ENCODE peak calls at places on chromosomes 12 and 14, in ten cellular contexts. D is A549; N is cardiac muscle cell; F is AG10803; Q is stomach; G is Calu3; K is Caco-2; U is kidney epithelial cell; T is sigmoid colon; L is CD4-positive, alpha-beta T cell. S is an unnamed sample.

GRCh38 chr14:104296388-104297312 is 158.3 kb downstream of the KIF26A start:
- DNase-seq in D (no peak), N (no peak), F (no peak), Q (no peak), G (no peak), K (no peak), U (no peak), T (peak), L (no peak), S (no peak)

GRCh38 chr12:90908465-90908864 is 46.5 kb downstream of the CCER1 start:
- DNase-seq in D (peak), N (no peak), F (peak), Q (no peak), G (no peak), K (no peak), U (no peak), T (no peak), L (no peak), S (peak)

GRCh38 chr14:36716614-36717184 is 55.0 kb downstream of the PAX9 start:
- DNase-seq in D (no peak), N (no peak), F (no peak), Q (no peak), G (no peak), K (no peak), U (no peak), T (no peak), L (no peak), S (no peak)

GRCh38 chr12:29726321-29726692 is 57.4 kb downstream of the TMTC1 start:
- DNase-seq in D (no peak), N (no peak), F (no peak), Q (no peak), G (no peak), K (no peak), U (no peak), T (no peak), L (no peak), S (peak)

GRCh38 chr12:104792570-104792969 is 165.5 kb downstream of the SLC41A2 start:
- DNase-seq in D (peak), N (peak), F (peak), Q (no peak), G (no peak), K (no peak), U (peak), T (peak), L (no peak), S (peak)

GRCh38 chr14:55556929-55557623 is 22.9 kb upstream of the KTN1 start:
- DNase-seq in D (peak), N (peak), F (peak), Q (peak), G (peak), K (no peak), U (peak), T (peak), L (no peak), S (peak)

GRCh38 chr12:98744692-98745091 is 99.6 kb downstream of the APAF1 start:
- DNase-seq in D (no peak), N (no peak), F (no peak), Q (no peak), G (no peak), K (no peak), U (no peak), T (no peak), L (peak), S (no peak)

GRCh38 chr12:6967548-6968100 is 2.8 kb downstream of the PHB2 start:
- DNase-seq in D (no peak), N (no peak), F (no peak), Q (no peak), G (no peak), K (no peak), U (no peak), T (no peak), L (no peak), S (no peak)

GRCh38 chr14:70033561-70033960 is 154.3 kb downstream of the SMOC1 start:
- DNase-seq in D (no peak), N (no peak), F (no peak), Q (no peak), G (no peak), K (no peak), U (no peak), T (no peak), L (no peak), S (no peak)

GRCh38 chr12:76266797-76267196 is 81.4 kb downstream of the BBS10 start:
- DNase-seq in D (peak), N (no peak), F (peak), Q (no peak), G (no peak), K (no peak), U (peak), T (peak), L (no peak), S (peak)

GRCh38 chr12:1351926-1352325 is 242.5 kb downstream of the FBXL14 start:
- DNase-seq in D (no peak), N (no peak), F (peak), Q (no peak), G (no peak), K (no peak), U (no peak), T (no peak), L (no peak), S (no peak)

GRCh38 chr12:1580526-1580925 is 13.9 kb downstream of the FBXL14 start:
- DNase-seq in D (no peak), N (no peak), F (no peak), Q (no peak), G (no peak), K (no peak), U (no peak), T (no peak), L (no peak), S (no peak)

GRCh38 chr14:51786227-51786626 is 74.2 kb upstream of the GNG2 start:
- DNase-seq in D (no peak), N (no peak), F (no peak), Q (no peak), G (no peak), K (no peak), U (no peak), T (no peak), L (no peak), S (no peak)

GRCh38 chr14:103027451-103027850 is 29.9 kb downstream of the CDC42BPB start:
- DNase-seq in D (no peak), N (no peak), F (no peak), Q (no peak), G (no peak), K (no peak), U (no peak), T (no peak), L (no peak), S (no peak)

GRCh38 chr12:113359939-113360748 is 1.8 kb downstream of the PLBD2 start:
- DNase-seq in D (no peak), N (no peak), F (peak), Q (no peak), G (no peak), K (no peak), U (no peak), T (no peak), L (no peak), S (no peak)
- TF ChIP-seq CTCF in D (peak), N (peak), F (peak), Q (no peak), G (no peak), K (no peak), U (no peak), T (no peak), L (no peak), S (no peak)

GRCh38 chr14:74635831-74636230 is 23.8 kb upstream of the LTBP2 start:
- DNase-seq in D (no peak), N (no peak), F (no peak), Q (no peak), G (no peak), K (no peak), U (no peak), T (no peak), L (no peak), S (no peak)
- TF ChIP-seq CTCF in D (no peak), N (no peak), F (no peak), Q (no peak), G (no peak), K (no peak), U (no peak), T (no peak), L (no peak), S (no peak)

GRCh38 chr14:95173518-95173917 is 16.2 kb upstream of the DICER1 start:
- DNase-seq in D (no peak), N (no peak), F (no peak), Q (no peak), G (no peak), K (no peak), U (no peak), T (no peak), L (no peak), S (no peak)

DNA sequence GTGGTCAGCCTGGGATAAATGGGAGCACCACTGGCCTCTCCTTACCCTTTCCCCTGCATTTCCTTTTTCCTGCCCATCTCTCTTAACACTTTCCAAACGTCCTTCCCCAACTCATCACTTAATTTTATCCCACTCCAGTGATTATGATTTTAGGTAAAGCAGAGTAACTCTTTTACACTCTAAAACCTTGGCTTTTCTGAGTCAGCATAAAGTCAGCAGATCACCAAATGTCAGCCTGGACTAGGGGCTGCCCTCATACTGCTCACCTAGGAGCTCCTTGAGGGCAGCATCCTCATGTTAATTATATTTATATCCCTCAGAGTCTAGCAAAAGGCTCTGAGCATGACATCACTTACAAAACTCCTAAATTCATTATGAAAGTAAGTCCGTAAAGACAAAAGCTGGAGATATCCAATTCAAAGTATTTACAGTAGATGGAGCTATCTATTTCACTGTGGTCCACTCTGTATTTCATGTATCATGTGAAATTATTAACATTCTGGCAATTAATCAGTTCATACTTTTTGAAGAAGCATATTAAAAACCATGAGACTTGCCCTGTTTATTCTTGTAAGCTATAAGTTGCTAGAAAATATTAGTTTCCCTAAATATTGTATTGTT is 17.0 kb upstream of the DICER1 start:
- DNase-seq in D (no peak), N (no peak), F (peak), Q (no peak), G (no peak), K (no peak), U (no peak), T (no peak), L (no peak), S (no peak)
- TF ChIP-seq CTCF in D (peak), N (peak), F (peak), Q (no peak), G (no peak), K (no peak), U (no peak), T (no peak), L (no peak), S (peak)

DNA sequence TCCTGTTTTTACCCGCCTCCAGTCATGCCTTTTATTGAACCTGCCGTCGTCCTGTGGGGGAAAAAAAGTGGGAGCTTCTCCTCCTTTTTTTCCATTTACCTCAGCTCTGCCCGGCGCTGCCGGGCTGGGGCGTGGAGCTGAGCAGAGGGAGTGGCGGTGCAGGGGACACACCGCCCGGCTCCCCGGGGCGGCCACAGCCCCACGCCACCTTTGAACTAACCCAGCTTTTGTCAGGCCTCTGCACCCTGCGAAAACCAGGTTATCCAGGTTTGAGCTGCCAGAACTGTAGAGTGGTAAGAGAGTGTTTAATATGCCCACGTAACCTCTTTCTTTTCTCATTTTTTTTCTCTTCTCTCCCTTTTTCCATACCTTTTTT is 161.0 kb upstream of the FKBP4 start:
- DNase-seq in D (no peak), N (no peak), F (no peak), Q (no peak), G (no peak), K (no peak), U (no peak), T (peak), L (no peak), S (no peak)
- TF ChIP-seq CTCF in D (no peak), N (no peak), F (no peak), Q (no peak), G (no peak), K (no peak), U (no peak), T (no peak), L (no peak), S (no peak)

GRCh38 chr12:12017798-12018197 is 52.9 kb upstream of the BCL2L14 start:
- DNase-seq in D (no peak), N (peak), F (no peak), Q (no peak), G (no peak), K (no peak), U (no peak), T (no peak), L (no peak), S (no peak)
- TF ChIP-seq CTCF in D (peak), N (peak), F (peak), Q (no peak), G (no peak), K (no peak), U (peak), T (no peak), L (no peak), S (no peak)

DNA sequence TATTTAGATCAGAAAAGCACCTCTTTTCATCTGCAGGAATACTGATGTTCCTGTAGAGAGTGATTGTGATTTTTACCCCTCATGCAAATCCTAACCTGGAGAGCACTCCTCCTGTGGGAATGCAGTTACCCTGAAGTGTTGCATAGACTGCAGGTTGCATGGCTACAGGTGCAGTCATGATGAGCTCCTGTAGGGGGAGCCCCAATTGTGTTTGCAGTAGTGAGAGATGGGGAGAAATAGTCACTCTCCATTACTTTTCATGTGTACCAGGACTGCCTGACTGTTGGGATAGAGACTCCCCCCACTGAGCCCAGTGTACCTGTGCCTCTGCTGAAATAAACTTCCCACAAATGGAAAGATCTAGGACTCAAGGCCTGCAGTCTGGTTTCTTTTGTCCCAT is 1086.5 kb downstream of the SLC6A15 start:
- DNase-seq in D (peak), N (peak), F (peak), Q (peak), G (peak), K (peak), U (no peak), T (no peak), L (no peak), S (peak)
- TF ChIP-seq CTCF in D (peak), N (peak), F (peak), Q (no peak), G (peak), K (peak), U (peak), T (peak), L (no peak), S (peak)

DNA sequence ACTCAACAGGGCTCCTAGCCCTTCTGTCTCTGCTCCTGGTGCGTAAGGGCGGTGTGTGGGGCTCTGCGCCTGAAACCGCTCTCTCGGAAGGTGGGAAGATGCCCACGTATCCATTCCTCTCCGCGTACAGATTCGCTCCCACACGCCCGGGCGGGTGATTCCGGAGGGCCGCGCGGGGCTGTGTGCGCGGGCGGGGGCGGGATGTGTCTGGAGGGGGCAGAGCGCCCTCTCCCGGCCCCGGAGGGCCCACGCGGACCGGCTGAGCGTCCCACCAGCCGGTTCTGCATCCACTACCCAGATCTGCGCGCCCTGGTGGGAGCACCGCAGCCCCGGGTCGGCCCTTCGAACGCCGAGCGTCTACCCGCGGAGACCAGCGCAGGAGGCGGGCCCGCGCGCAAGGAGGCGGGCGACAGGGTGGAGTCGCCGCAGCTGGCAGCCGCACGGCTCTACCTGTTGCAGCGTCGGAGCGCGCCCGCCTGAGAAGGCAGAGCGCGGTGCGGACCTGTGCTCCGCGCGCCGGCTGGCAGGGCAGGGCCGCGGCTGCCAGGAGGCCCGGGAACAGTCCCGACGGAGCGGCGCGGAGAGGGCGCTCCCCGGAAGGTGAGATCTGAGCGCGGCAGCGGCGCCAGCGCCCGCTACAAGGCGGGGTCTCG is 1.4 kb upstream of the KCNK13 start:
- DNase-seq in D (peak), N (peak), F (peak), Q (peak), G (peak), K (peak), U (no peak), T (no peak), L (peak), S (peak)
- TF ChIP-seq CTCF in D (peak), N (peak), F (peak), Q (no peak), G (peak), K (peak), U (peak), T (no peak), L (no peak), S (no peak)

GRCh38 chr12:119803391-119803791 is 73.7 kb downstream of the CIT start:
- DNase-seq in D (no peak), N (peak), F (peak), Q (no peak), G (no peak), K (no peak), U (no peak), T (no peak), L (no peak), S (no peak)

GRCh38 chr12:119807380-119807779 is 69.7 kb downstream of the CIT start:
- DNase-seq in D (no peak), N (no peak), F (no peak), Q (no peak), G (no peak), K (no peak), U (no peak), T (no peak), L (no peak), S (no peak)

GRCh38 chr12:119808441-119808840 is 68.7 kb downstream of the CIT start:
- DNase-seq in D (no peak), N (no peak), F (peak), Q (no peak), G (no peak), K (no peak), U (no peak), T (no peak), L (no peak), S (peak)

GRCh38 chr12:119802472-119802871 is 74.6 kb downstream of the CIT start:
- DNase-seq in D (no peak), N (no peak), F (peak), Q (no peak), G (no peak), K (no peak), U (no peak), T (peak), L (no peak), S (no peak)

GRCh38 chr12:119804011-119804641 is 73.0 kb downstream of the CIT start:
- DNase-seq in D (peak), N (peak), F (peak), Q (peak), G (peak), K (peak), U (peak), T (peak), L (no peak), S (peak)
- TF ChIP-seq CTCF in D (peak), N (peak), F (peak), Q (no peak), G (peak), K (peak), U (peak), T (no peak), L (no peak), S (peak)

GRCh38 chr14:77027538-77028383 is 747 bp downstream of the IRF2BPL start:
- DNase-seq in D (peak), N (peak), F (peak), Q (peak), G (peak), K (peak), U (no peak), T (peak), L (peak), S (peak)
- TF ChIP-seq CTCF in D (no peak), N (no peak), F (peak), Q (no peak), G (no peak), K (no peak), U (peak), T (no peak), L (no peak), S (no peak)

S was measured in MCF 10A.